ENCODE peak calls at places on chromosomes 5 and 9, in eight cellular contexts. G is cardiac muscle cell, A is hepatocyte, E is A673, Y is HuH-7.5, F is Panc1, M is RCC 7860, S is cardiac fibroblast. I is an unnamed sample.

GRCh38 chr9:92671323-92671722 is 1.4 kb upstream of the IPPK start:
- DNase-seq in G (peak), A (peak), E (peak), Y (no peak), F (no peak), M (peak), S (peak), I (no peak)

GRCh38 chr5:115309751-115310370 is 13.4 kb upstream of the CCDC112 start:
- DNase-seq in G (peak), A (peak), E (peak), Y (no peak), F (peak), M (peak), S (peak), I (no peak)

GRCh38 chr9:131666779-131667178 is 73.1 kb downstream of the RAPGEF1 start:
- DNase-seq in G (no peak), A (no peak), E (no peak), Y (no peak), F (no peak), M (no peak), S (no peak), I (no peak)

GRCh38 chr5:62257018-62257367 is 49.0 kb upstream of the KIF2A start:
- DNase-seq in G (no peak), A (no peak), E (no peak), Y (no peak), F (no peak), M (no peak), S (no peak), I (no peak)

GRCh38 chr5:128536861-128537305 is 1.2 kb downstream of the FBN2 start:
- DNase-seq in G (peak), A (peak), E (no peak), Y (no peak), F (no peak), M (no peak), S (peak), I (no peak)

GRCh38 chr5:34585601-34586104 is 70.5 kb upstream of the RAI14 start:
- DNase-seq in G (peak), A (peak), E (no peak), Y (peak), F (peak), M (peak), S (peak), I (no peak)

GRCh38 chr9:19517202-19517942 is 108.6 kb downstream of the ACER2 start:
- DNase-seq in G (no peak), A (no peak), E (peak), Y (no peak), F (peak), M (no peak), S (no peak), I (no peak)

GRCh38 chr9:9016597-9016996 is 1217.0 kb upstream of the DMAC1 start:
- DNase-seq in G (no peak), A (peak), E (no peak), Y (no peak), F (no peak), M (no peak), S (no peak), I (no peak)

GRCh38 chr5:68314465-68314864 is 98.9 kb downstream of the PIK3R1 start:
- DNase-seq in G (no peak), A (no peak), E (no peak), Y (no peak), F (no peak), M (no peak), S (no peak), I (no peak)

GRCh38 chr5:172141949-172142319 is 46.1 kb downstream of the STK10 start:
- DNase-seq in G (no peak), A (no peak), E (no peak), Y (no peak), F (no peak), M (no peak), S (no peak), I (no peak)

GRCh38 chr9:130445268-130445983 is 665 bp downstream of the ASS1 start:
- DNase-seq in G (peak), A (peak), E (no peak), Y (peak), F (no peak), M (no peak), S (peak), I (no peak)

GRCh38 chr9:107288701-107289100 is 5.6 kb downstream of the RAD23B start:
- DNase-seq in G (peak), A (no peak), E (no peak), Y (no peak), F (no peak), M (no peak), S (no peak), I (no peak)

GRCh38 chr9:75957095-75957494 is 66.6 kb downstream of the PCSK5 start:
- DNase-seq in G (no peak), A (no peak), E (no peak), Y (no peak), F (no peak), M (no peak), S (no peak), I (no peak)

GRCh38 chr9:114345493-114346065 is 15.9 kb downstream of the ORM2 start:
- DNase-seq in G (no peak), A (no peak), E (no peak), Y (no peak), F (no peak), M (no peak), S (no peak), I (no peak)

GRCh38 chr5:150131978-150132694 is 23.5 kb downstream of the PDGFRB start:
- DNase-seq in G (no peak), A (no peak), E (no peak), Y (no peak), F (no peak), M (no peak), S (no peak), I (no peak)

GRCh38 chr9:109733690-109734089 is 46.3 kb upstream of the PALM2AKAP2 start:
- DNase-seq in G (peak), A (peak), E (peak), Y (no peak), F (no peak), M (no peak), S (peak), I (peak)

GRCh38 chr5:83576341-83576740 is 104.8 kb downstream of the VCAN start:
- DNase-seq in G (peak), A (no peak), E (no peak), Y (no peak), F (no peak), M (no peak), S (peak), I (no peak)

GRCh38 chr5:180376511-180376910 is 23.4 kb upstream of the GFPT2 start:
- DNase-seq in G (no peak), A (no peak), E (no peak), Y (no peak), F (no peak), M (no peak), S (no peak), I (no peak)

GRCh38 chr9:128244443-128245226 is 31.2 kb downstream of the GOLGA2 start:
- DNase-seq in G (peak), A (peak), E (peak), Y (no peak), F (no peak), M (no peak), S (peak), I (no peak)

GRCh38 chr5:140329739-140330481 is 16.5 kb downstream of the HBEGF start:
- DNase-seq in G (no peak), A (no peak), E (peak), Y (no peak), F (no peak), M (no peak), S (peak), I (no peak)

GRCh38 chr5:159132429-159133040 is 32.8 kb upstream of the EBF1 start:
- DNase-seq in G (no peak), A (no peak), E (no peak), Y (no peak), F (no peak), M (no peak), S (no peak), I (no peak)

GRCh38 chr5:179367491-179367890 is 22.2 kb upstream of the ADAMTS2 start:
- DNase-seq in G (no peak), A (no peak), E (no peak), Y (no peak), F (no peak), M (no peak), S (no peak), I (no peak)

GRCh38 chr9:36284226-36284625 is 26.0 kb upstream of the GNE start:
- DNase-seq in G (no peak), A (no peak), E (no peak), Y (no peak), F (no peak), M (no peak), S (no peak), I (no peak)

GRCh38 chr5:56215019-56215830 is 17.9 kb downstream of the ANKRD55 start:
- DNase-seq in G (no peak), A (no peak), E (no peak), Y (no peak), F (no peak), M (no peak), S (no peak), I (no peak)

GRCh38 chr5:77486344-77486962 is 5.7 kb downstream of the WDR41 start:
- DNase-seq in G (no peak), A (no peak), E (no peak), Y (no peak), F (no peak), M (no peak), S (no peak), I (no peak)

GRCh38 chr5:120035815-120036577 is 406.6 kb downstream of the FAM170A start:
- DNase-seq in G (no peak), A (no peak), E (no peak), Y (no peak), F (no peak), M (no peak), S (no peak), I (no peak)

GRCh38 chr5:1757511-1757910 is 42.1 kb downstream of the MRPL36 start:
- DNase-seq in G (no peak), A (no peak), E (no peak), Y (no peak), F (no peak), M (no peak), S (no peak), I (no peak)

GRCh38 chr5:141094481-141095262 is at the start of gene PCDHB2:
- DNase-seq in G (peak), A (peak), E (peak), Y (peak), F (no peak), M (peak), S (peak), I (no peak)

GRCh38 chr5:56052735-56053134 is 58.0 kb upstream of the IL6ST start:
- DNase-seq in G (no peak), A (no peak), E (no peak), Y (no peak), F (no peak), M (no peak), S (peak), I (no peak)

GRCh38 chr5:41193462-41194166 is 19.7 kb downstream of the C6 start:
- DNase-seq in G (peak), A (peak), E (peak), Y (peak), F (no peak), M (no peak), S (peak), I (peak)

GRCh38 chr5:73464016-73464745 is 15.6 kb upstream of the FOXD1 start:
- DNase-seq in G (peak), A (no peak), E (peak), Y (no peak), F (no peak), M (no peak), S (peak), I (no peak)

GRCh38 chr5:178630475-178630930 is 3.7 kb upstream of the CLK4 start:
- DNase-seq in G (no peak), A (peak), E (no peak), Y (no peak), F (no peak), M (peak), S (no peak), I (no peak)

GRCh38 chr5:131151216-131151615 is 13.8 kb downstream of the HINT1 start:
- DNase-seq in G (no peak), A (no peak), E (no peak), Y (no peak), F (no peak), M (no peak), S (no peak), I (no peak)

I was measured in brain pericyte.